ENCODE peak calls at places on chromosomes 3 and 15, in four cellular contexts. R, N, S and J are unnamed samples.

GRCh38 chr3:194369522-194370279 is at the start of gene LRRC15:
- DNase-seq in R (no peak), N (peak), S (peak), J (no peak)

GRCh38 chr3:52022323-52023100 is 26.8 kb upstream of the RPL29 start:
- DNase-seq in R (no peak), N (peak), S (no peak), J (no peak)

GRCh38 chr15:56208641-56209155 is 35.0 kb downstream of the RFX7 start:
- DNase-seq in R (no peak), N (no peak), S (no peak), J (no peak)

GRCh38 chr3:125059488-125060245 is 3.9 kb upstream of the HEG1 start:
- DNase-seq in R (no peak), N (peak), S (peak), J (no peak)

GRCh38 chr3:4107430-4107829 is 195.7 kb upstream of the SETMAR start:
- DNase-seq in R (no peak), N (no peak), S (no peak), J (no peak)

GRCh38 chr3:171354706-171355582 is 105.3 kb downstream of the TNIK start:
- DNase-seq in R (no peak), N (peak), S (no peak), J (no peak)

GRCh38 chr3:156483961-156484787 is 70.7 kb downstream of the SSR3 start:
- DNase-seq in R (no peak), N (peak), S (no peak), J (no peak)

GRCh38 chr3:4281991-4282390 is 21.2 kb upstream of the SETMAR start:
- DNase-seq in R (no peak), N (no peak), S (no peak), J (no peak)

GRCh38 chr3:154062513-154062912 is 58.7 kb upstream of the ARHGEF26 start:
- DNase-seq in R (no peak), N (no peak), S (peak), J (no peak)

GRCh38 chr15:42194502-42194901 is 13.6 kb downstream of the VPS39 start:
- DNase-seq in R (peak), N (peak), S (no peak), J (no peak)

GRCh38 chr15:74789171-74789627 is 7.3 kb downstream of the CSK start:
- DNase-seq in R (no peak), N (no peak), S (no peak), J (no peak)

GRCh38 chr15:39580117-39580629 is 706 bp upstream of the THBS1 start:
- DNase-seq in R (peak), N (peak), S (peak), J (peak)

GRCh38 chr3:180743813-180744212 is 64.5 kb upstream of the CCDC39 start:
- DNase-seq in R (no peak), N (no peak), S (no peak), J (no peak)

GRCh38 chr15:29669823-29670222 is 152.4 kb downstream of the TJP1 start:
- DNase-seq in R (no peak), N (peak), S (no peak), J (no peak)

GRCh38 chr3:103002447-103002846 is 567.6 kb downstream of the ZPLD1 start:
- DNase-seq in R (no peak), N (no peak), S (no peak), J (no peak)

GRCh38 chr15:67066041-67067021 is 929 bp downstream of the SMAD3 start:
- DNase-seq in R (no peak), N (peak), S (peak), J (no peak)

GRCh38 chr15:67063689-67064606 is 1.5 kb upstream of the SMAD3 start:
- DNase-seq in R (no peak), N (no peak), S (peak), J (no peak)

GRCh38 chr15:67062365-67062985 is 2.9 kb upstream of the SMAD3 start:
- DNase-seq in R (no peak), N (no peak), S (no peak), J (no peak)

GRCh38 chr15:67065531-67066005 is at the start of gene SMAD3:
- DNase-seq in R (peak), N (peak), S (peak), J (peak)

GRCh38 chr15:67064607-67065530 is 533 bp upstream of the SMAD3 start:
- DNase-seq in R (no peak), N (no peak), S (peak), J (no peak)
- TF ChIP-seq CTCF in R (peak), N (no peak), S (peak), J (peak)

GRCh38 chr15:91930092-91930491 is 76.6 kb downstream of the SLCO3A1 start:
- DNase-seq in R (no peak), N (no peak), S (no peak), J (no peak)
- H3K4me3 ChIP-seq in R (no peak), N (no peak), S (no peak), J (no peak)

GRCh38 chr3:186257866-186258265 is 104.2 kb downstream of the DGKG start:
- DNase-seq in R (no peak), N (peak), S (no peak), J (no peak)

GRCh38 chr3:186261638-186262037 is 100.4 kb downstream of the DGKG start:
- DNase-seq in R (no peak), N (no peak), S (peak), J (no peak)

GRCh38 chr3:186258968-186259367 is 103.1 kb downstream of the DGKG start:
- DNase-seq in R (no peak), N (no peak), S (no peak), J (no peak)

GRCh38 chr3:186259612-186260383 is 102.2 kb downstream of the DGKG start:
- DNase-seq in R (no peak), N (peak), S (peak), J (no peak)

DNA sequence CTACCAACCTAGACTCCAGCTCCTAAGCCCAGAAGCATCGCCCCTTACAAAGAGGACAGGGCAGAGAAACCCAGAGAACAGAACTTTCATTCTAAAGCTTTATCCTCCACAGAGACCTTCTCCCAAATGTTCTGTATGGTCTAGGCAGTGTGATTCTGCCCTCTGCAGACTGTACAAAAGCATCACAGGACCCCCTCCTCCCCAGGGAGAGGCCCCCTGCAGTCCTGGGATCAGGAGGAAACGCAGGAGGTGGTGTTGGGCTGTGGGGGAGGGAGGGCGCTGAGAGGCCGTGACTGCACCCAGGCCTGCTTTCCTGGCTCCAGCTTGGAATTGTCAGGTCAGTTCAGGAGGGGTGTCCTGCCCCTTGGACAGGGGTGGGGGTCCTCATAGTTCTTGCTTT is 101.3 kb downstream of the DGKG start:
- DNase-seq in R (no peak), N (no peak), S (no peak), J (no peak)
- TF ChIP-seq CTCF in R (no peak), N (no peak), S (no peak), J (no peak)

DNA sequence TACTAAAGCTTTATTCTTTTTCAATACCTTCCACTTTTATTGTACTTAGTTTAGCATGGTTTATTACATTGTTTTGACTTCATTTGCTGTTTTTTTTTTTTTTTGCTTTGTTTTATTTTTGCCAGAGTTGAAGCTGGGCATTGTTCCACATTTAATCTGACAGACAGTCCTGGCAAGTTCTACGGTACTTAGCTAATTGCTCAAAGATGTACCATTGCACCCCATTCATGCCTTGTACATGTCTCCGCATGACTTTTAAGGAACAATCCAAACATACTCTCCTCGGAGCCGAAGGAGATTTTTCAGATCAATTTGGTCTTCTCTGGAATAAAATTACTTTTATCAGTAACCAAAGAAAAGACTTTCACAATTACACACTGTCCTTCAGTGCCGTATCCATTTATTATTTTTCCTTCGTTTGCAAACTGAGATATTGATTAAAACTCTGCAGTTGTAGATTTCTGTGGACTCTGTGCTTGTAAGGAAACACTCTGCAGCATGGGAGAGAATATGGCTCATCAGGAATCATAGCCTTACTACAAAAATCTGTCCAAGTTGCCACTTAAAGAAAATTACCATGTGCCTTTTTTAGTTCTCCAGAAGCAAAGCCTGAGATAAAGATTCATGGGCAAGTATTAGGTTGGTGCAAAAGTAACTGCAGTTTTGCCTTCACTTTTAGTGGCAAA is 952.0 kb downstream of the AGBL1 start:
- DNase-seq in R (no peak), N (no peak), S (no peak), J (no peak)
- H3K4me3 ChIP-seq in R (no peak), N (no peak), S (no peak), J (no peak)

DNA sequence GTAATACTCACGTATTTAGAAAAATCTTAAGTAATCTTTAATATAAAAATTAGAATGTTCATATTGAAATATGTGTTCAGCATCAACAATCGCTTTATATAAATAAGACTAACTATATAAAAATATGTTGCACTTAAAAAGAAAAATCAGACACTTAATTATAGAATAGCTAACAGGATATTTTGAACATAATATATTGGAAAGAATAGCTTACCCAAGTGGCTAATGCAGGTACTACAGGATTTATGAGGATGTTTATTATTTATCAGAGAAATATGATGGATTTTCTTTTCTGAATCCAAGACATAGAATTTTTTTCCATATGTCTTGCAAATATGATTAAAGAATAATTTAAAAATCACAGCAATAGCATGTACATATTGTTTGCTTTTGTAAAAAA is 567.9 kb upstream of the GBE1 start:
- DNase-seq in R (no peak), N (peak), S (no peak), J (no peak)
- TF ChIP-seq CTCF in R (no peak), N (peak), S (peak), J (peak)